ENCODE peak calls at places on chromosome 3, in ten cellular contexts. L is HCEC 1CT; Y is T1000; F is activated CD8-positive, alpha-beta memory T cell treated with anti-CD3 and anti-CD28 coated beads for 24 hours; N is progenitor cell of endocrine pancreas; X is mucosa of descending colon; S is endothelial cell; W is GM03348; A is activated T-cell treated with anti-CD3 and anti-CD28 coated beads, Interleukin-2, amount 50 U/mL, for 72 hours; J is mesendoderm. H is an unnamed sample.

GRCh38 chr3:13011369-13012227 is 61.6 kb downstream of the IQSEC1 start:
- DNase-seq in L (no peak), Y (no peak), F (peak), N (no peak), X (peak), S (no peak), W (no peak), A (peak), J (no peak), H (no peak)

GRCh38 chr3:4821975-4822374 is 157.3 kb upstream of the BHLHE40 start:
- DNase-seq in L (no peak), Y (no peak), F (peak), N (no peak), X (peak), S (no peak), W (no peak), A (peak), J (no peak), H (no peak)

GRCh38 chr3:110995461-110996226 is 76.0 kb upstream of the NECTIN3 start:
- DNase-seq in L (peak), Y (no peak), F (no peak), N (no peak), X (no peak), S (no peak), W (peak), A (no peak), J (no peak), H (no peak)

GRCh38 chr3:51686512-51687215 is 15.6 kb downstream of the TEX264 start:
- DNase-seq in L (no peak), Y (peak), F (peak), N (no peak), X (peak), S (no peak), W (peak), A (peak), J (peak), H (no peak)

GRCh38 chr3:151198849-151199248 is 4.2 kb downstream of the GPR171 start:
- DNase-seq in L (no peak), Y (no peak), F (no peak), N (no peak), X (no peak), S (no peak), W (no peak), A (no peak), J (no peak), H (no peak)

GRCh38 chr3:71585891-71586809 is 2.6 kb upstream of the FOXP1 start:
- DNase-seq in L (peak), Y (peak), F (no peak), N (no peak), X (no peak), S (no peak), W (peak), A (peak), J (peak), H (no peak)

GRCh38 chr3:65894679-65895078 is 144.0 kb downstream of the MAGI1 start:
- DNase-seq in L (peak), Y (no peak), F (no peak), N (no peak), X (no peak), S (no peak), W (peak), A (no peak), J (no peak), H (no peak)

GRCh38 chr3:102060814-102061213 is 211.5 kb downstream of the NFKBIZ start:
- DNase-seq in L (no peak), Y (no peak), F (no peak), N (no peak), X (no peak), S (no peak), W (no peak), A (no peak), J (no peak), H (no peak)

GRCh38 chr3:10469406-10470119 is 35.8 kb downstream of the ATP2B2 start:
- DNase-seq in L (no peak), Y (no peak), F (no peak), N (no peak), X (no peak), S (no peak), W (no peak), A (no peak), J (peak), H (no peak)

GRCh38 chr3:31610700-31611275 is 78.1 kb downstream of the STT3B start:
- DNase-seq in L (peak), Y (no peak), F (no peak), N (no peak), X (no peak), S (peak), W (peak), A (no peak), J (peak), H (peak)

GRCh38 chr3:108862865-108863798 is 40.5 kb downstream of the TRAT1 start:
- DNase-seq in L (peak), Y (no peak), F (peak), N (no peak), X (no peak), S (no peak), W (peak), A (peak), J (peak), H (no peak)

GRCh38 chr3:25576836-25577454 is 87.8 kb downstream of the TOP2B start:
- DNase-seq in L (no peak), Y (no peak), F (no peak), N (no peak), X (no peak), S (no peak), W (no peak), A (no peak), J (no peak), H (no peak)

GRCh38 chr3:72307438-72308105 is 522.6 kb upstream of the PROK2 start:
- DNase-seq in L (no peak), Y (no peak), F (no peak), N (no peak), X (no peak), S (no peak), W (no peak), A (no peak), J (no peak), H (no peak)

H was measured in brain pericyte.